ENCODE peak calls at places on chromosomes 11 and 22, in six cellular contexts. X is kidney epithelial cell, U is iPS DF 6.9, Q is brain microvascular endothelial cell, I is colonic mucosa, R is mesendoderm. P is an unnamed sample. For H3K36me3 and H3K27me3, the result is how much of the 10 kb centered on the place peaks cover.

GRCh38 chr11:61571337-61571736 is 9.5 kb downstream of the SYT7 start:
- DNase-seq in X (no peak), U (no peak), Q (no peak), I (no peak), R (no peak), P (no peak)

GRCh38 chr11:29120329-29120695 is 896.5 kb downstream of the KCNA4 start:
- DNase-seq in X (no peak), U (no peak), Q (no peak), I (no peak), R (no peak), P (no peak)

GRCh38 chr11:86369668-86370067 is 5.0 kb upstream of the CCDC81 start:
- DNase-seq in X (no peak), U (no peak), Q (no peak), I (no peak), R (peak), P (no peak)

GRCh38 chr11:19428206-19429001 is 187.7 kb upstream of the E2F8 start:
- DNase-seq in X (no peak), U (no peak), Q (no peak), I (no peak), R (no peak), P (no peak)

GRCh38 chr11:122204206-122204605 is 88.2 kb upstream of the BLID start:
- DNase-seq in X (no peak), U (no peak), Q (peak), I (no peak), R (no peak), P (no peak)

GRCh38 chr11:406796-407650 is 7.8 kb downstream of the SIGIRR start:
- DNase-seq in X (no peak), U (no peak), Q (peak), I (peak), R (peak), P (peak)

GRCh38 chr11:76270387-76270786 is 64.1 kb upstream of the WNT11 start:
- DNase-seq in X (no peak), U (no peak), Q (no peak), I (peak), R (no peak), P (no peak)

GRCh38 chr11:68994161-68994890 is 13.5 kb upstream of the MRGPRD start:
- DNase-seq in X (no peak), U (no peak), Q (no peak), I (no peak), R (no peak), P (peak)

GRCh38 chr11:8631395-8632110 is 37.5 kb upstream of the STK33 start:
- DNase-seq in X (no peak), U (no peak), Q (peak), I (peak), R (no peak), P (no peak)

GRCh38 chr11:31702966-31703365 is 108.2 kb downstream of the PAX6 start:
- DNase-seq in X (no peak), U (no peak), Q (peak), I (no peak), R (peak), P (no peak)

GRCh38 chr11:109877043-109877442 is 216.1 kb upstream of the ZC3H12C start:
- DNase-seq in X (no peak), U (no peak), Q (no peak), I (no peak), R (no peak), P (no peak)

GRCh38 chr11:70381872-70382842 is 16.2 kb upstream of the CTTN start:
- DNase-seq in X (no peak), U (no peak), Q (peak), I (no peak), R (peak), P (peak)
- H3K36me3 ChIP-seq in X (under half), U (under half), Q (under half), I (under half), R (under half), P (under half)

GRCh38 chr22:30205281-30206115 is 41.1 kb downstream of the LIF start:
- DNase-seq in X (peak), U (no peak), Q (peak), I (no peak), R (peak), P (peak)
- H3K4me3 ChIP-seq in X (no peak), U (no peak), Q (no peak), I (no peak), R (no peak), P (no peak)

GRCh38 chr11:120290945-120291344 is 34.2 kb upstream of the TLCD5 start:
- DNase-seq in X (no peak), U (no peak), Q (no peak), I (no peak), R (no peak), P (no peak)

GRCh38 chr11:120296554-120296953 is 28.5 kb upstream of the TLCD5 start:
- DNase-seq in X (no peak), U (no peak), Q (no peak), I (no peak), R (no peak), P (no peak)

GRCh38 chr11:120295110-120295509 is 30.0 kb upstream of the TLCD5 start:
- DNase-seq in X (no peak), U (no peak), Q (no peak), I (peak), R (no peak), P (no peak)

GRCh38 chr11:120293038-120293800 is 31.9 kb upstream of the TLCD5 start:
- DNase-seq in X (no peak), U (no peak), Q (no peak), I (no peak), R (no peak), P (no peak)

GRCh38 chr11:120294096-120294495 is 31.0 kb upstream of the TLCD5 start:
- DNase-seq in X (no peak), U (no peak), Q (no peak), I (no peak), R (no peak), P (no peak)
- H3K27me3 ChIP-seq in X (under half), U (under half), Q (under half), I (under half), R (under half), P (under half)

GRCh38 chr11:65540290-65541092 is 15.6 kb downstream of the SCYL1 start:
- DNase-seq in X (no peak), U (no peak), Q (peak), I (peak), R (peak), P (peak)
- H3K36me3 ChIP-seq in X (under half), U (under half), Q (half or more), I (under half), R (under half), P (under half)

GRCh38 chr11:65185869-65186341 is 4.2 kb downstream of the CAPN1 start:
- DNase-seq in X (no peak), U (no peak), Q (no peak), I (no peak), R (no peak), P (peak)
- H3K4me3 ChIP-seq in X (no peak), U (no peak), Q (no peak), I (no peak), R (no peak), P (no peak)

GRCh38 chr11:10298342-10298741 is 4.3 kb upstream of the SBF2 start:
- DNase-seq in X (peak), U (no peak), Q (peak), I (no peak), R (no peak), P (peak)
- H3K27me3 ChIP-seq in X (under half), U (under half), Q (under half), I (under half), R (under half), P (under half)

DNA sequence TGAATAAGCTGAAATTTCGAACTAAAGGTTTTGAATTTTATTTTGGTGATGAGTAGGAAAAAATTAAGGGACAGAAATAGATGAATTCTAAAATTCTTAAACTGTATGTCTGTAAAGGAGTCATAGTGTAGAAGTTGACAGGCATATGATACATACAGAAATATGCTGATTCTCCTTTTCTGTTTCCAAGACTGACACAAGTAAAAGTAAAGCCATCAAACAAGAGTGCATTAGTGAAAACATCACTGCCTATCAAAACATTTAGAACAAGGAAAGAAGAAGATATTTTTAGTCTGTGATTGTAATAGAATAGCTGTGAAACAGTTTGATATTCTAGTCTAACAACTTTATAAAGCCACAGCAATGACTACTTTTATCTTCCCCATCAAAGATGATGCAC is 1318.0 kb upstream of the TENM4 start:
- DNase-seq in X (no peak), U (no peak), Q (no peak), I (no peak), R (no peak), P (no peak)
- H3K36me3 ChIP-seq in X (under half), U (under half), Q (under half), I (under half), R (under half), P (under half)

GRCh38 chr22:39239561-39240423 is 5.0 kb downstream of the PDGFB start:
- DNase-seq in X (no peak), U (no peak), Q (no peak), I (peak), R (no peak), P (no peak)

GRCh38 chr22:39242809-39243442 is 1.9 kb downstream of the PDGFB start:
- DNase-seq in X (no peak), U (no peak), Q (no peak), I (peak), R (peak), P (peak)

GRCh38 chr22:39242389-39242808 is 2.4 kb downstream of the PDGFB start:
- DNase-seq in X (no peak), U (no peak), Q (no peak), I (no peak), R (no peak), P (peak)

GRCh38 chr22:39241632-39242388 is 3.0 kb downstream of the PDGFB start:
- DNase-seq in X (no peak), U (no peak), Q (no peak), I (no peak), R (no peak), P (peak)

GRCh38 chr22:39240841-39241631 is 3.7 kb downstream of the PDGFB start:
- DNase-seq in X (no peak), U (no peak), Q (no peak), I (peak), R (peak), P (peak)
- H3K4me3 ChIP-seq in X (peak), U (no peak), Q (no peak), I (peak), R (no peak), P (no peak)

GRCh38 chr22:49146511-49146910 is 681.2 kb downstream of the BRD1 start:
- DNase-seq in X (no peak), U (no peak), Q (no peak), I (no peak), R (no peak), P (no peak)

GRCh38 chr22:49149721-49150608 is 677.7 kb downstream of the BRD1 start:
- DNase-seq in X (no peak), U (no peak), Q (no peak), I (no peak), R (peak), P (peak)

GRCh38 chr22:49147617-49148175 is 680.0 kb downstream of the BRD1 start:
- DNase-seq in X (no peak), U (no peak), Q (no peak), I (no peak), R (no peak), P (no peak)

GRCh38 chr22:49148895-49149418 is 678.7 kb downstream of the BRD1 start:
- DNase-seq in X (no peak), U (no peak), Q (no peak), I (no peak), R (no peak), P (no peak)

GRCh38 chr22:49147171-49147570 is 680.5 kb downstream of the BRD1 start:
- DNase-seq in X (no peak), U (no peak), Q (no peak), I (no peak), R (no peak), P (no peak)
- H3K27me3 ChIP-seq in X (under half), U (under half), Q (under half), I (under half), R (under half), P (under half)

P was measured in H7.